ENCODE peak calls at places on chromosomes 11 and 22, in four cellular contexts. One of them, this sample, is unnamed.

GRCh38 chr11:71183878-71184277 is 68.5 kb downstream of the SHANK2 start:
- DNase-seq in heart right ventricle: no peak
- DNase-seq in body of pancreas: no peak
- DNase-seq in neural progenitor cell: no peak
- DNase-seq in this sample: no peak

GRCh38 chr11:29518389-29519174 is 498.2 kb downstream of the KCNA4 start:
- DNase-seq in heart right ventricle: no peak
- DNase-seq in body of pancreas: no peak
- DNase-seq in neural progenitor cell: peak; percentile 4
- DNase-seq in this sample: peak; percentile 11

GRCh38 chr11:84922836-84923235 is 704.3 kb downstream of the DLG2 start:
- DNase-seq in heart right ventricle: no peak
- DNase-seq in body of pancreas: no peak
- DNase-seq in neural progenitor cell: peak; percentile 8
- DNase-seq in this sample: no peak

GRCh38 chr11:76599041-76600013 is 71.2 kb downstream of the LRRC32 start:
- DNase-seq in heart right ventricle: peak; percentile 32
- DNase-seq in body of pancreas: no peak
- DNase-seq in neural progenitor cell: no peak
- DNase-seq in this sample: no peak

GRCh38 chr11:11567862-11568650 is 53.7 kb downstream of the GALNT18 start:
- DNase-seq in heart right ventricle: no peak
- DNase-seq in body of pancreas: no peak
- DNase-seq in neural progenitor cell: no peak
- DNase-seq in this sample: no peak

GRCh38 chr11:65110354-65110861 is 1.3 kb upstream of the TM7SF2 start:
- DNase-seq in heart right ventricle: peak; percentile 85
- DNase-seq in body of pancreas: peak; percentile 88
- DNase-seq in neural progenitor cell: peak; percentile 90
- DNase-seq in this sample: no peak

GRCh38 chr11:113023986-113024385 is 62.8 kb downstream of the NCAM1 start:
- DNase-seq in heart right ventricle: no peak
- DNase-seq in body of pancreas: no peak
- DNase-seq in neural progenitor cell: no peak
- DNase-seq in this sample: no peak

GRCh38 chr11:14500181-14500651 is 605 bp upstream of the COPB1 start:
- DNase-seq in heart right ventricle: peak; percentile 30
- DNase-seq in body of pancreas: peak; percentile 68
- DNase-seq in neural progenitor cell: peak; percentile 24
- DNase-seq in this sample: no peak

GRCh38 chr11:63919267-63920125 is 2.5 kb upstream of the RCOR2 start:
- DNase-seq in heart right ventricle: peak; percentile 75
- DNase-seq in body of pancreas: no peak
- DNase-seq in neural progenitor cell: peak; percentile 94
- DNase-seq in this sample: no peak

GRCh38 chr11:100687630-100688395 is 725 bp downstream of the ARHGAP42 start:
- DNase-seq in heart right ventricle: peak; percentile 29
- DNase-seq in body of pancreas: peak; percentile 44
- DNase-seq in neural progenitor cell: peak; percentile 89
- DNase-seq in this sample: peak; percentile 72

GRCh38 chr11:31823372-31824371 is 12.6 kb upstream of the PAX6 start:
- DNase-seq in heart right ventricle: no peak
- DNase-seq in body of pancreas: no peak
- DNase-seq in neural progenitor cell: peak; percentile 57
- DNase-seq in this sample: no peak

GRCh38 chr11:59545179-59546020 is 34.1 kb downstream of the OR4D9 start:
- DNase-seq in heart right ventricle: no peak
- DNase-seq in body of pancreas: no peak
- DNase-seq in neural progenitor cell: no peak
- DNase-seq in this sample: no peak

GRCh38 chr22:48097723-48098122 is 1335.3 kb downstream of the TBC1D22A start:
- DNase-seq in heart right ventricle: no peak
- DNase-seq in body of pancreas: no peak
- DNase-seq in neural progenitor cell: no peak
- DNase-seq in this sample: no peak

GRCh38 chr11:66116576-66117361 is 46.7 kb downstream of the PACS1 start:
- DNase-seq in heart right ventricle: no peak
- DNase-seq in body of pancreas: no peak
- DNase-seq in neural progenitor cell: no peak
- DNase-seq in this sample: no peak

GRCh38 chr11:2423157-2424025 is 20.9 kb downstream of the TRPM5 start:
- DNase-seq in heart right ventricle: peak; percentile 12
- DNase-seq in body of pancreas: no peak
- DNase-seq in neural progenitor cell: no peak
- DNase-seq in this sample: no peak

GRCh38 chr11:9362393-9362863 is 22.0 kb upstream of the IPO7 start:
- DNase-seq in heart right ventricle: no peak
- DNase-seq in body of pancreas: no peak
- DNase-seq in neural progenitor cell: no peak
- DNase-seq in this sample: no peak

GRCh38 chr11:76788661-76789442 is 5.7 kb downstream of the TSKU start:
- DNase-seq in heart right ventricle: no peak
- DNase-seq in body of pancreas: peak; percentile 57
- DNase-seq in neural progenitor cell: no peak
- DNase-seq in this sample: no peak

GRCh38 chr11:70651036-70651435 is 252.7 kb downstream of the CTTN start:
- DNase-seq in heart right ventricle: no peak
- DNase-seq in body of pancreas: no peak
- DNase-seq in neural progenitor cell: no peak
- DNase-seq in this sample: no peak

GRCh38 chr22:46432164-46433068 is 96.9 kb downstream of the TRMU start:
- DNase-seq in heart right ventricle: no peak
- DNase-seq in body of pancreas: no peak
- DNase-seq in neural progenitor cell: no peak
- DNase-seq in this sample: no peak

GRCh38 chr11:134480129-134480652 is 68.1 kb upstream of the B3GAT1 start:
- DNase-seq in heart right ventricle: no peak
- DNase-seq in body of pancreas: no peak
- DNase-seq in neural progenitor cell: no peak
- DNase-seq in this sample: no peak

GRCh38 chr11:130323452-130324448 is 9.0 kb upstream of the ZBTB44 start:
- DNase-seq in heart right ventricle: no peak
- DNase-seq in body of pancreas: no peak
- DNase-seq in neural progenitor cell: no peak
- DNase-seq in this sample: no peak

GRCh38 chr11:71580057-71581003 is 2.3 kb downstream of the KRTAP5-11 start:
- DNase-seq in heart right ventricle: no peak
- DNase-seq in body of pancreas: peak; percentile 90
- DNase-seq in neural progenitor cell: peak; percentile 75
- DNase-seq in this sample: peak; percentile 25

GRCh38 chr22:45010532-45010900 is 711 bp upstream of the PHF21B start:
- DNase-seq in heart right ventricle: no peak
- DNase-seq in body of pancreas: no peak
- DNase-seq in neural progenitor cell: no peak
- DNase-seq in this sample: no peak

GRCh38 chr11:18379201-18379600 is 15.2 kb upstream of the LDHA start:
- DNase-seq in heart right ventricle: no peak
- DNase-seq in body of pancreas: peak; percentile 32
- DNase-seq in neural progenitor cell: peak; percentile 80
- DNase-seq in this sample: no peak

GRCh38 chr22:26894766-26895485 is 237.5 kb downstream of the MIAT start:
- DNase-seq in heart right ventricle: no peak
- DNase-seq in body of pancreas: peak; percentile 54
- DNase-seq in neural progenitor cell: no peak
- DNase-seq in this sample: no peak

GRCh38 chr11:27701262-27702105 is 1.2 kb upstream of the BDNF start:
- DNase-seq in heart right ventricle: peak; percentile 32
- DNase-seq in body of pancreas: no peak
- DNase-seq in neural progenitor cell: peak; percentile 55
- DNase-seq in this sample: no peak

GRCh38 chr11:63564785-63565350 is 1.7 kb upstream of the PLAAT2 start:
- DNase-seq in heart right ventricle: no peak
- DNase-seq in body of pancreas: no peak
- DNase-seq in neural progenitor cell: no peak
- DNase-seq in this sample: no peak

GRCh38 chr11:123577081-123577598 is 77.3 kb downstream of the SCN3B start:
- DNase-seq in heart right ventricle: peak; percentile 77
- DNase-seq in body of pancreas: peak; percentile 60
- DNase-seq in neural progenitor cell: peak; percentile 77
- DNase-seq in this sample: peak; percentile 61

GRCh38 chr11:100709233-100709999 is 22.3 kb downstream of the ARHGAP42 start:
- DNase-seq in heart right ventricle: no peak
- DNase-seq in body of pancreas: no peak
- DNase-seq in neural progenitor cell: no peak
- DNase-seq in this sample: no peak

GRCh38 chr11:104122008-104122635 is 41.8 kb downstream of the PDGFD start:
- DNase-seq in heart right ventricle: no peak
- DNase-seq in body of pancreas: peak; percentile 8
- DNase-seq in neural progenitor cell: no peak
- DNase-seq in this sample: no peak

GRCh38 chr11:96072592-96072991 is 148.7 kb upstream of the MTMR2 start:
- DNase-seq in heart right ventricle: no peak
- DNase-seq in body of pancreas: no peak
- DNase-seq in neural progenitor cell: no peak
- DNase-seq in this sample: no peak

GRCh38 chr22:30204742-30205111 is 41.8 kb downstream of the LIF start:
- DNase-seq in heart right ventricle: no peak
- DNase-seq in body of pancreas: no peak
- DNase-seq in neural progenitor cell: no peak
- DNase-seq in this sample: no peak

GRCh38 chr11:109939176-109939810 is 153.9 kb upstream of the ZC3H12C start:
- DNase-seq in heart right ventricle: no peak
- DNase-seq in body of pancreas: peak; percentile 76
- DNase-seq in neural progenitor cell: peak; percentile 78
- DNase-seq in this sample: peak; percentile 11

GRCh38 chr22:50530280-50530856 is 556 bp upstream of the TYMP start:
- DNase-seq in heart right ventricle: peak; percentile 88
- DNase-seq in body of pancreas: peak; percentile 78
- DNase-seq in neural progenitor cell: peak; percentile 52
- DNase-seq in this sample: no peak

DNA sequence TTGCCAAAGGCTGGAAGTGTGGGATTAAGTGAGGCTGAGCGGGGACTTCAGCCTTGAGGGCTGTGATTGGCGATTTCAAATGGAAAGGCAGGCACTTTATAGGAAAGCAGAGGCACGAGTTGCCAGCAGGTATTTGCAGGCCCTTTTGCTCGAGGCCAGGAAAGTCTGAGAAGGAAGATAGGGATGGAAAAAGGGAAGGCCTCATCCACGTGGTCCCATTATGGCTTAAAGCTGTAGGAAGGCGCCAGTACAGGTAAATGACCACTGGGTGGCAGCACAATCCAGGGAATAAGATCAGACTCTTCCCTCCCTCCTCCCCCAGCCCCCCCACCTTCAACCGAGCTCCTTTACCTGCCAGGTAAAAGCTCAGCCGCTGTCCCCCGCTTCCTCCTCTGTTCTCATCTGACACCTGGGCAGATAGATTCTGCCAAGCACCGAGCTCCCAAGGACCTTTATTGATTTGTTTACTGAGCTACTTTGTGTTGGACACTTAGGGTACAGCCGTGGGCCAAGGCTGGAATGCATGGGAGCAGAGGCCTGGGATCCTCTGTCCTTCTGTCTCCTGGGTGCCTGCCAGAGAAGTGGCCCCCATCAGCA is 7.5 kb downstream of the P2RX3 start:
- DNase-seq in heart right ventricle: peak; percentile 42
- DNase-seq in body of pancreas: peak; percentile 90
- DNase-seq in neural progenitor cell: peak; percentile 87
- DNase-seq in this sample: no peak
- H3K27ac ChIP-seq in heart right ventricle: no peak overlapping the region
- H3K27ac ChIP-seq in body of pancreas: no peak overlapping the region
- H3K27ac ChIP-seq in neural progenitor cell: no peak overlapping the region
- H3K27ac ChIP-seq in this sample: no peak overlapping the region

GRCh38 chr11:61769946-61770683 is 17.7 kb downstream of the MYRF start:
- DNase-seq in heart right ventricle: no peak
- DNase-seq in body of pancreas: no peak
- DNase-seq in neural progenitor cell: no peak
- DNase-seq in this sample: no peak
- H3K27ac ChIP-seq in heart right ventricle: no peak overlapping the region
- H3K27ac ChIP-seq in body of pancreas: peak overlapping the region; percentile 54
- H3K27ac ChIP-seq in neural progenitor cell: no peak overlapping the region
- H3K27ac ChIP-seq in this sample: no peak overlapping the region

GRCh38 chr11:122517403-122518379 is 137.8 kb upstream of the UBASH3B start:
- DNase-seq in heart right ventricle: no peak
- DNase-seq in body of pancreas: no peak
- DNase-seq in neural progenitor cell: no peak
- DNase-seq in this sample: no peak

GRCh38 chr11:122512688-122513087 is 142.8 kb upstream of the UBASH3B start:
- DNase-seq in heart right ventricle: no peak
- DNase-seq in body of pancreas: no peak
- DNase-seq in neural progenitor cell: peak; percentile 20
- DNase-seq in this sample: no peak

DNA sequence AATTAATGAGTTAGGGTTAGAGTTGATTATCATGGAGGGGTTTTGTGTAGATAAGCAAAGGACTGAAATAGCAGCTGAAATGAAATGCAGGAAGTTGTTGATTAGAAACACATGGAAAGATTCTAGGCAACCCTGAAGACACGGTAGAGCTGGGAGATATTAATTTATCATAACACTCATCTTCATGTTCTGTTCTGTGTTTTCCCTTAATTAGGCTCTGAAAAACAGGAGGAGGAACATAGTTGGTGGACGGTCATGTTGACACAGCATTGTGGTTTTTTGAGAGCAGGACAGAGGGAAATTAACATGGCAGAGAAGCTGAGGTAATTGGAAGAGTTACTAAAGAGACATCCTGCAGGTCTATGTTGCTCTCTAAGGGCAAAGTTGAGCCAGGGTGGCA is 138.8 kb upstream of the UBASH3B start:
- DNase-seq in heart right ventricle: no peak
- DNase-seq in body of pancreas: no peak
- DNase-seq in neural progenitor cell: no peak
- DNase-seq in this sample: no peak
- H3K27ac ChIP-seq in heart right ventricle: no peak overlapping the region
- H3K27ac ChIP-seq in body of pancreas: no peak overlapping the region
- H3K27ac ChIP-seq in neural progenitor cell: no peak overlapping the region
- H3K27ac ChIP-seq in this sample: no peak overlapping the region

GRCh38 chr22:42791721-42792452 is 65.2 kb downstream of the ARFGAP3 start:
- DNase-seq in heart right ventricle: peak; percentile 61
- DNase-seq in body of pancreas: peak; percentile 21
- DNase-seq in neural progenitor cell: no peak
- DNase-seq in this sample: no peak

GRCh38 chr22:42794551-42795510 is 62.2 kb downstream of the ARFGAP3 start:
- DNase-seq in heart right ventricle: no peak
- DNase-seq in body of pancreas: no peak
- DNase-seq in neural progenitor cell: peak; percentile 45
- DNase-seq in this sample: no peak

GRCh38 chr22:42793848-42794405 is 63.1 kb downstream of the ARFGAP3 start:
- DNase-seq in heart right ventricle: no peak
- DNase-seq in body of pancreas: no peak
- DNase-seq in neural progenitor cell: no peak
- DNase-seq in this sample: no peak

GRCh38 chr22:42792909-42793847 is 63.9 kb downstream of the ARFGAP3 start:
- DNase-seq in heart right ventricle: no peak
- DNase-seq in body of pancreas: no peak
- DNase-seq in neural progenitor cell: no peak
- DNase-seq in this sample: no peak

DNA sequence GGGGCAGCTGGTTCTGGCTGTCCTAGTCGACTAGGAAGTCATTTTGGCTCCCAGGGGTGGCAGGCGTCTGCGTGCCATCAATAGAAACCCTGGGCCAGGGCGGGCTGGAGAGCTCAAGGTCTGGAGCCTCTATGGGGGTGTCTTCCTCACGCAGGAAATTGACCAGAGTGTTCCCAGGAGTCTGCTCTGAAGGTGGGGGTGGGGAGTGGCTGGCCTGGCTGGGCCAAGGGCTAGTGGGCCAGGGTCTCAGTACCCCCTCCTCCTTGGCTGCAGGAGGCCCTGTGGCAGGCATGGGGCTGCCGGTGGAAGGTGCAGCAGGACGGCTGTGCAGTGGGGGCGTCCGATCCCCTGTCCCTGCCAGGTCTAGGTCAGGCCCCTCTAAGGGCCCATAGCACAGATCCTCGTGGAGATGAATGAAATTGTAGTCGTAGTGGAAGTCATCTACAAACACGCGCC is 64.6 kb downstream of the ARFGAP3 start:
- DNase-seq in heart right ventricle: no peak
- DNase-seq in body of pancreas: no peak
- DNase-seq in neural progenitor cell: no peak
- DNase-seq in this sample: no peak
- H3K27ac ChIP-seq in heart right ventricle: peak overlapping the region; percentile 67
- H3K27ac ChIP-seq in body of pancreas: no peak overlapping the region
- H3K27ac ChIP-seq in neural progenitor cell: no peak overlapping the region
- H3K27ac ChIP-seq in this sample: no peak overlapping the region

This sample was measured in iPS DF 6.9.